ENCODE peak calls at places on chromosomes 6 and 20, in four cellular contexts. B is C1 segment of cervical spinal cord; L is activated CD4-positive, alpha-beta T cell treated with anti-CD3 and anti-CD28 coated beads for 48 hours; U is HTR-8/SVneo. Y is an unnamed sample.

GRCh38 chr6:63804381-63804956 is 168.9 kb downstream of the PHF3 start:
- DNase-seq in U (peak), B (no peak), L (no peak), Y (peak)

GRCh38 chr20:63537525-63538203 is 488 bp upstream of the PTK6 start:
- DNase-seq in B (peak), L (peak), U (peak), Y (peak)

GRCh38 chr6:107314644-107315043 is 144.7 kb downstream of the PDSS2 start:
- DNase-seq in U (no peak), L (no peak), B (no peak), Y (no peak)

GRCh38 chr6:170522565-170523183 is 30.4 kb downstream of the PSMB1 start:
- DNase-seq in B (no peak), L (peak), U (no peak), Y (peak)

GRCh38 chr6:36625161-36625919 is 31.2 kb downstream of the SRSF3 start:
- DNase-seq in U (no peak), B (no peak), L (no peak), Y (no peak)

GRCh38 chr6:115999256-115999655 is 61.4 kb downstream of the FRK start:
- DNase-seq in B (no peak), U (no peak), L (no peak), Y (no peak)

GRCh38 chr20:33644313-33645071 is 17.6 kb upstream of the C20orf144 start:
- DNase-seq in L (no peak), U (no peak), B (no peak), Y (no peak)

GRCh38 chr6:38570750-38571149 is 69.0 kb downstream of the BTBD9 start:
- DNase-seq in B (no peak), L (no peak), U (no peak), Y (peak)

GRCh38 chr6:150194200-150194599 is 51.4 kb downstream of the PPP1R14C start:
- DNase-seq in B (no peak), L (no peak), U (no peak), Y (no peak)

GRCh38 chr20:63691711-63692435 is 4.6 kb upstream of the TNFRSF6B start:
- DNase-seq in B (no peak), U (no peak), L (no peak), Y (no peak)

GRCh38 chr20:60627751-60628565 is 624.1 kb upstream of the CDH4 start:
- DNase-seq in U (no peak), B (no peak), L (no peak), Y (no peak)

GRCh38 chr6:158852312-158853071 is 33.3 kb upstream of the EZR start:
- DNase-seq in U (no peak), B (no peak), L (no peak), Y (no peak)

GRCh38 chr6:70673054-70673453 is 5.4 kb downstream of the SMAP1 start:
- DNase-seq in L (no peak), B (no peak), U (no peak), Y (no peak)

GRCh38 chr20:3887870-3888614 is 1.1 kb upstream of the PANK2 start:
- DNase-seq in B (no peak), L (no peak), U (peak), Y (no peak)

GRCh38 chr6:74752303-74752702 is 453.6 kb downstream of the COL12A1 start:
- DNase-seq in B (no peak), L (no peak), U (no peak), Y (no peak)

GRCh38 chr20:62704341-62704948 is 4.2 kb upstream of the NTSR1 start:
- DNase-seq in L (no peak), B (peak), U (peak), Y (peak)

GRCh38 chr20:39676857-39677351 is 714.8 kb downstream of the DHX35 start:
- DNase-seq in B (no peak), U (no peak), L (no peak), Y (peak)

GRCh38 chr20:24778585-24779031 is 170.5 kb upstream of the CST7 start:
- DNase-seq in U (no peak), L (no peak), B (no peak), Y (no peak)

GRCh38 chr6:11381801-11382513 is 149.5 kb upstream of the NEDD9 start:
- DNase-seq in U (no peak), B (no peak), L (peak), Y (no peak)

GRCh38 chr6:32432050-32432450 is 7.6 kb upstream of the HLA-DRA start:
- DNase-seq in L (no peak), B (no peak), U (no peak), Y (peak)

GRCh38 chr20:45833030-45833882 is at the start of gene SNX21:
- DNase-seq in U (peak), L (peak), B (peak), Y (peak)

GRCh38 chr6:45609141-45609638 is 231.5 kb upstream of the SUPT3H start:
- DNase-seq in L (no peak), B (no peak), U (peak), Y (no peak)

GRCh38 chr6:115717062-115717461 is 343.6 kb downstream of the FRK start:
- DNase-seq in L (no peak), U (no peak), B (no peak), Y (no peak)

GRCh38 chr6:71079707-71080106 is 122.8 kb upstream of the B3GAT2 start:
- DNase-seq in U (no peak), L (no peak), B (no peak), Y (no peak)

GRCh38 chr20:46377532-46377931 is 28.9 kb downstream of the ELMO2 start:
- DNase-seq in U (no peak), L (no peak), B (no peak), Y (no peak)

GRCh38 chr20:10110151-10110550 is 75.4 kb downstream of the ANKEF1 start:
- DNase-seq in B (no peak), L (no peak), U (no peak), Y (no peak)

GRCh38 chr6:57262901-57263694 is 41.0 kb upstream of the RAB23 start:
- DNase-seq in B (no peak), U (no peak), L (no peak), Y (peak)

GRCh38 chr6:32703347-32703746 is 36.9 kb upstream of the HLA-DQB1 start:
- DNase-seq in L (no peak), B (no peak), U (no peak), Y (no peak)

GRCh38 chr20:25308083-25308491 is 60.2 kb downstream of the PYGB start:
- DNase-seq in L (no peak), U (no peak), B (no peak), Y (no peak)

GRCh38 chr20:34180460-34181108 is 60.6 kb upstream of the ASIP start:
- DNase-seq in B (no peak), L (no peak), U (no peak), Y (no peak)

Y was measured in endothelial cell of umbilical vein.